ENCODE peak calls at places on chromosomes 4 and X, in eight cellular contexts. Z is lower leg skin, B is erythroblast, T is activated B cell treated with CpG ODN at 0.5 μM for 24 hours, O is HFFc6, S is NCI-H345, C is mucosa of descending colon, W is foreskin fibroblast. P is an unnamed sample.

GRCh38 chr4:1540601-1541375 is 134.5 kb upstream of the NKX1-1 start:
- DNase-seq in O (no peak), C (no peak), B (no peak), T (no peak), S (no peak), Z (no peak), W (no peak), P (no peak)

GRCh38 chr4:42398448-42399355 is 1.4 kb downstream of the SHISA3 start:
- DNase-seq in W (peak), Z (no peak), O (no peak), S (no peak), C (no peak), T (no peak), B (no peak), P (no peak)

GRCh38 chr4:105472871-105473339 is 957 bp downstream of the PPA2 start:
- DNase-seq in T (no peak), O (no peak), S (peak), C (no peak), Z (no peak), W (no peak), B (peak), P (no peak)

GRCh38 chr4:23759066-23759465 is 130.8 kb downstream of the PPARGC1A start:
- DNase-seq in W (no peak), C (no peak), S (no peak), B (no peak), O (no peak), T (no peak), Z (no peak), P (no peak)

GRCh38 chrX:30887721-30888120 is 1.3 kb downstream of the TAB3 start:
- DNase-seq in S (no peak), Z (no peak), B (peak), W (no peak), O (no peak), C (no peak), T (no peak), P (no peak)

GRCh38 chr4:78602334-78602733 is 50.8 kb downstream of the ANXA3 start:
- DNase-seq in O (no peak), B (no peak), S (no peak), C (no peak), T (no peak), Z (no peak), W (peak), P (peak)

GRCh38 chrX:123311486-123311885 is 127.4 kb downstream of the GRIA3 start:
- DNase-seq in S (no peak), O (no peak), Z (no peak), B (no peak), C (no peak), T (no peak), W (no peak), P (no peak)

GRCh38 chr4:174332741-174333493 is 49.2 kb downstream of the CEP44 start:
- DNase-seq in B (no peak), C (no peak), W (peak), S (no peak), Z (no peak), O (no peak), T (no peak), P (no peak)

GRCh38 chrX:66384722-66385121 is 220.7 kb downstream of the HEPH start:
- DNase-seq in T (no peak), O (no peak), C (no peak), B (no peak), S (no peak), Z (no peak), W (no peak), P (no peak)